ENCODE peak calls at places on chromosome 10, in five cellular contexts. N is GM23248, C is Panc1, D is IMR-90, Y is astrocyte. U is an unnamed sample. For H3K4me1, the result is how much of the 10 kb centered on the place peaks cover.

GRCh38 chr10:125113661-125114388 is 46.5 kb downstream of the CTBP2 start:
- DNase-seq in N (peak), C (no peak), D (no peak), Y (peak), U (no peak)

GRCh38 chr10:123381271-123381670 is 227.1 kb downstream of the BUB3 start:
- DNase-seq in N (peak), C (no peak), D (no peak), Y (peak), U (no peak)

GRCh38 chr10:126215767-126216166 is 172.5 kb downstream of the ADAM12 start:
- DNase-seq in N (peak), C (no peak), D (no peak), Y (no peak), U (no peak)

GRCh38 chr10:65571011-65571570 is 1354.7 kb upstream of the LRRTM3 start:
- DNase-seq in N (no peak), C (no peak), D (no peak), Y (no peak), U (no peak)

GRCh38 chr10:79627075-79627474 is 16.3 kb downstream of the SFTPA1 start:
- DNase-seq in N (no peak), C (no peak), D (no peak), Y (no peak), U (no peak)

GRCh38 chr10:5518143-5518542 is 6.6 kb upstream of the CALML3 start:
- DNase-seq in N (no peak), C (no peak), D (no peak), Y (no peak), U (no peak)

GRCh38 chr10:22086730-22087364 is 83.3 kb upstream of the DNAJC1 start:
- DNase-seq in N (peak), C (peak), D (peak), Y (peak), U (peak)

GRCh38 chr10:78184851-78185692 is 151.4 kb downstream of the RPS24 start:
- DNase-seq in N (peak), C (no peak), D (peak), Y (no peak), U (no peak)

GRCh38 chr10:42962902-42963231 is 114.0 kb upstream of the RET start:
- DNase-seq in N (no peak), C (no peak), D (no peak), Y (no peak), U (no peak)

GRCh38 chr10:72637398-72637857 is 11.5 kb upstream of the MICU1 start:
- DNase-seq in N (peak), C (no peak), D (peak), Y (peak), U (no peak)

GRCh38 chr10:88828310-88828709 is 23.3 kb downstream of the ANKRD22 start:
- DNase-seq in N (peak), C (no peak), D (peak), Y (no peak), U (no peak)

GRCh38 chr10:93379366-93380042 is 102.6 kb downstream of the MYOF start:
- DNase-seq in N (peak), C (no peak), D (peak), Y (peak), U (no peak)

GRCh38 chr10:106930751-106931150 is 233.8 kb downstream of the SORCS1 start:
- DNase-seq in N (no peak), C (no peak), D (no peak), Y (no peak), U (no peak)

GRCh38 chr10:17235136-17235535 is 7.1 kb downstream of the VIM start:
- DNase-seq in N (peak), C (no peak), D (no peak), Y (no peak), U (no peak)

GRCh38 chr10:23442936-23443335 is 4.1 kb downstream of the OTUD1 start:
- DNase-seq in N (peak), C (no peak), D (peak), Y (peak), U (no peak)

GRCh38 chr10:68636335-68636734 is 76.2 kb downstream of the TET1 start:
- DNase-seq in N (no peak), C (no peak), D (no peak), Y (no peak), U (no peak)

GRCh38 chr10:104268691-104269645 is at the start of gene GSTO2:
- DNase-seq in N (peak), C (peak), D (peak), Y (peak), U (peak)

GRCh38 chr10:78263521-78263988 is 229.9 kb downstream of the RPS24 start:
- DNase-seq in N (peak), C (no peak), D (peak), Y (peak), U (no peak)

GRCh38 chr10:121490906-121491519 is 107.2 kb downstream of the FGFR2 start:
- DNase-seq in N (peak), C (no peak), D (no peak), Y (peak), U (no peak)

GRCh38 chr10:88592425-88592824 is 5.9 kb downstream of the LIPJ start:
- DNase-seq in N (peak), C (no peak), D (no peak), Y (no peak), U (no peak)

GRCh38 chr10:119299531-119299930 is 92.2 kb downstream of the GRK5 start:
- DNase-seq in N (no peak), C (no peak), D (no peak), Y (no peak), U (no peak)

GRCh38 chr10:75395171-75395954 is 6.2 kb downstream of the ZNF503 start:
- DNase-seq in N (peak), C (no peak), D (peak), Y (no peak), U (peak)

GRCh38 chr10:130179640-130180039 is 43.4 kb downstream of the GLRX3 start:
- DNase-seq in N (peak), C (no peak), D (peak), Y (peak), U (no peak)

GRCh38 chr10:95196053-95196452 is 2.0 kb downstream of the ACSM6 start:
- DNase-seq in N (no peak), C (no peak), D (peak), Y (peak), U (no peak)

GRCh38 chr10:1215862-1216575 is 159.8 kb downstream of the WDR37 start:
- DNase-seq in N (no peak), C (no peak), D (no peak), Y (no peak), U (no peak)

GRCh38 chr10:71531485-71532446 is 135.0 kb downstream of the CDH23 start:
- DNase-seq in N (peak), C (no peak), D (no peak), Y (no peak), U (no peak)

GRCh38 chr10:21532694-21533576 is 1.1 kb upstream of the MLLT10 start:
- DNase-seq in N (no peak), C (no peak), D (no peak), Y (no peak), U (no peak)

GRCh38 chr10:112471878-112472487 is 25.0 kb downstream of the VTI1A start:
- DNase-seq in N (peak), C (peak), D (peak), Y (peak), U (no peak)

GRCh38 chr10:120477006-120477722 is 20.1 kb downstream of the PLPP4 start:
- DNase-seq in N (peak), C (no peak), D (no peak), Y (peak), U (no peak)

GRCh38 chr10:86671419-86671818 is 3.1 kb downstream of the LDB3 start:
- DNase-seq in N (no peak), C (no peak), D (no peak), Y (no peak), U (no peak)

GRCh38 chr10:86670290-86670811 is 2.0 kb downstream of the LDB3 start:
- DNase-seq in N (no peak), C (no peak), D (no peak), Y (no peak), U (no peak)

GRCh38 chr10:86670876-86671275 is 2.6 kb downstream of the LDB3 start:
- DNase-seq in N (no peak), C (no peak), D (no peak), Y (no peak), U (no peak)

GRCh38 chr10:86673216-86673826 is 5.0 kb downstream of the LDB3 start:
- DNase-seq in N (no peak), C (no peak), D (no peak), Y (no peak), U (no peak)

DNA sequence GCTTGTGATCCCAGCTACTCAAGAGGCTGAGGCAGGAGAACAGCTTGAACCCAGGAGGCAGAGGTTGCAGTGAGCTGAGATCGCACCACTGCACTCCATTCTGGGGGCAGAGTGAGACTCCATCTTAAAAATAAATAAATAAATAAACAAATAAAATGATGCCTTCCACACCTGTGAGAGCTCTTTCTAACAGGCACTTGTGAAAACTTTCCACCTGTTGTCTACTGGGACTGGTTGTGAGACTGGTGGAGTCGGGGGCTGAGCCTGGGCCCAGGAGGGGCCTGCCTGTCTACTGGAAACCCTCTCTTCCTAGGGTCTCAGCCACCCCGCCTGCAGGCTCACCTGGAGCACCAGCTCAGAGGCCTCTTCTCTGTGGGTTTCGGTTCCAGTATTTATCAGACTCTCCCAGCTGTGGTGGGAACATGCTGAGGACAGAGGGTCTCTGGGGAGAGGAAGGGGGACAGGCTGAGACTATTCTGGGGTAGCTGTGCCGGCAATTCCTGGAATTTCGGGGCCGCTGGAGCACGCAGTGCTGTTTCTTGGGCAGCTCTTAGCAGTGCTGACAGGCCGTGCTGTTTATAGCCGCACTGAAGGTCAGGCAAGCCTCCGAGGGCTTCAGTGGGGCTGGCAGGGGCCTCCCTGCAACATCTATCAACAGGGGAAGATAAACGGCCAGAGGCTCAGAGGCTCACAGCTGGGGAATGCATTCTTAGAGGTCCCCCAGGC is 3.8 kb downstream of the LDB3 start:
- DNase-seq in N (no peak), C (no peak), D (peak), Y (no peak), U (no peak)
- H3K4me1 ChIP-seq in N (under half), C (under half), D (under half), Y (under half), U (under half)

DNA sequence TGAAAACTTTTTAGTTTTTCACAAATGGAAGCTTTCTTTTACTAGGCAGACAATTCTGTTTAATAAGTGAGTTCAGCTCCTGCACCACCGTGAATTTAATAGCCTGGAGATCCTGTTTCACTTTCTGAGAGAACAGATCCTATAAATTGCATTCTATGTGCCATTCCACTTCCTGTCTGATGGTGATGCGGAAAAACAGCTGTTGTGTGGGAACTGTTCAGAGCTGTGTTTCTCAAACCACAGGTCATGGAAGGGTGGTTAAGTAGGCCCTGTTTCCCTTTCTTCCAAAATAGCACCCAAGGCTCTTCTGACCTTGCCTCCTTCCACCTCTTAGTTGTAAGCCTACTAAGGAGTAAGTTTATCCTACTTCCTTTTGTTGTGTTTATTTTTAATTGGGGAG is 97.2 kb upstream of the DKK1 start:
- DNase-seq in N (peak), C (no peak), D (peak), Y (peak), U (no peak)
- H3K4me3 ChIP-seq in N (no peak), C (no peak), D (no peak), Y (no peak), U (no peak)

DNA sequence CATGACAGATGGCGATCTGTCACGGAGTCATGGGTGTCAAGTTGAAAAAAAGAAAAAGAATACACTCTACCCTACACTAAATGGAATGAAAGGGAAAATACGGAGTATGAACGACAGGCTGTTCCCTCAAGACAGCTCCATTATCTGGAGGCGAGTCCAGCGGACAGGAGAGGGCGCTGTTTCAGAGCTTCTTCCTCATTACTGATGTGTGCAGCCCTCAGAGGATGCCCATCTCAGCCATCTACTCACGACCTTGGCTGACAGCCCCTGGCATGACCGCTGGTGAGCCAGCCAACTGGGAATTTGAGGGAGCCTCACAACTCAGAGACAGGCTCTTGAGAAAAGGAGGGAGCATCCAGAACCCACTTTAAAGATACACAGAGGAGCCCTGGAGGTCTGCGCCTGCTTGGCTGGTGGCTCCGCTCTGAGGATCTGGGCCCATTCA is 49.6 kb upstream of the SMNDC1 start:
- DNase-seq in N (peak), C (peak), D (peak), Y (peak), U (peak)
- H3K4me1 ChIP-seq in N (half or more), C (under half), D (under half), Y (under half), U (under half)

GRCh38 chr10:49682879-49683278 is 3.4 kb downstream of the C10orf53 start:
- DNase-seq in N (no peak), C (no peak), D (no peak), Y (no peak), U (no peak)

GRCh38 chr10:49679480-49679893 is at the start of gene C10orf53:
- DNase-seq in N (peak), C (no peak), D (peak), Y (peak), U (peak)

DNA sequence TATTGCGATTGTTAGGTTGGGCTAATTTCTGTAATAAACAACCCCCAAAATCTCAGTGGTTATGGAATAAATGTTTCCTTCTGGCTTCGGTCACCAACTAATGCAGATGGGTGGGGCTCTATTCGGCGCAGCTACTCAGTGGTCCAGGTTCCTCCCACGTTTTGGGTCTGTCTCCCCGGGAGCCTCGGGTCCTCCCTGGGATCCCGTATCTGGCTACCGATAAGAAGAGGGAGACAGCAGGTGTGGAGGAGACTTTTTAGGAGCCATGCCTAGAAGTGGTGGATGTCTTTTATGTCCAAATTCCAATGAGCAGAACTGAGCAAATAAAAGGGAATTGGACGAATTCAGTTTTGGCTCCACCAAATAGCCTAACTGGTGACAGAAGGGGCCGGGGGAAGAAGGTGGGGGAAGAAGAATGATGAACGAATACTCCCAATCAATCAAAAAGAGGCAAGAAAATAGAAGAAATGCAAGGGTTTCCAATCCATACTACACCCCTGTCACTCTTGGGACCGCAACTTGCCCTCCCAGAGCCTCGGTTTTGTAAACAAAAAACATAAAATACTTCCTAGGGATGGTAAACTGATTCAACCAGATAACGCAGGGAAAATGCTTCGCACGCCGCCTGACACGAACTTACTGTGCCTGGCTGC is 498 bp upstream of the C10orf53 start:
- DNase-seq in N (no peak), C (no peak), D (no peak), Y (no peak), U (no peak)
- H3K4me3 ChIP-seq in N (peak), C (no peak), D (no peak), Y (peak), U (no peak)

U was measured in mucosa of descending colon.